ENCODE peak calls at places on chromosomes 12 and 14, in five cellular contexts. One of them, this sample, is unnamed.
A peak's percentile ranks its signal among the peaks of the same experiment; 100 is the strongest.

GRCh38 chr12:30993766-30994165 is 67.2 kb downstream of the TSPAN11 start:
- DNase-seq in hepatocyte: no peak
- DNase-seq in bronchial epithelial cell: no peak
- DNase-seq in CD8-positive, alpha-beta T cell: no peak
- DNase-seq in endodermal cell: no peak
- DNase-seq in this sample: peak; percentile 24

GRCh38 chr12:94603434-94604068 is 46.8 kb downstream of the TMCC3 start:
- DNase-seq in hepatocyte: no peak
- DNase-seq in bronchial epithelial cell: peak; percentile 44
- DNase-seq in CD8-positive, alpha-beta T cell: peak; percentile 22
- DNase-seq in endodermal cell: peak; percentile 82
- DNase-seq in this sample: no peak

GRCh38 chr12:49912846-49913245 is 9.1 kb upstream of the FAIM2 start:
- DNase-seq in hepatocyte: no peak
- DNase-seq in bronchial epithelial cell: no peak
- DNase-seq in CD8-positive, alpha-beta T cell: no peak
- DNase-seq in endodermal cell: no peak
- DNase-seq in this sample: no peak

GRCh38 chr12:131872154-131873046 is 22.0 kb upstream of the ULK1 start:
- DNase-seq in hepatocyte: peak; percentile 62
- DNase-seq in bronchial epithelial cell: peak; percentile 96
- DNase-seq in CD8-positive, alpha-beta T cell: no peak
- DNase-seq in endodermal cell: peak; percentile 85
- DNase-seq in this sample: no peak

GRCh38 chr14:90299408-90299807 is 32.3 kb downstream of the NRDE2 start:
- DNase-seq in hepatocyte: no peak
- DNase-seq in bronchial epithelial cell: no peak
- DNase-seq in CD8-positive, alpha-beta T cell: no peak
- DNase-seq in endodermal cell: no peak
- DNase-seq in this sample: no peak

GRCh38 chr14:51458563-51458955 is 193.2 kb upstream of the FRMD6 start:
- DNase-seq in hepatocyte: no peak
- DNase-seq in bronchial epithelial cell: peak; percentile 95
- DNase-seq in CD8-positive, alpha-beta T cell: no peak
- DNase-seq in endodermal cell: no peak
- DNase-seq in this sample: no peak

GRCh38 chr14:22432348-22432976 is 156.6 kb downstream of the DAD1 start:
- DNase-seq in hepatocyte: peak; percentile 74
- DNase-seq in bronchial epithelial cell: peak; percentile 97
- DNase-seq in CD8-positive, alpha-beta T cell: no peak
- DNase-seq in endodermal cell: peak; percentile 7
- DNase-seq in this sample: no peak

GRCh38 chr14:96754845-96755184 is 42.4 kb upstream of the VRK1 start:
- DNase-seq in hepatocyte: no peak
- DNase-seq in bronchial epithelial cell: no peak
- DNase-seq in CD8-positive, alpha-beta T cell: no peak
- DNase-seq in endodermal cell: peak; percentile 95
- DNase-seq in this sample: no peak

GRCh38 chr12:23810327-23810902 is 139.1 kb downstream of the SOX5 start:
- DNase-seq in hepatocyte: no peak
- DNase-seq in bronchial epithelial cell: no peak
- DNase-seq in CD8-positive, alpha-beta T cell: no peak
- DNase-seq in endodermal cell: no peak
- DNase-seq in this sample: no peak

GRCh38 chr12:88579941-88580871 is at the start of gene KITLG:
- DNase-seq in hepatocyte: peak; percentile 92
- DNase-seq in bronchial epithelial cell: peak; percentile 71
- DNase-seq in CD8-positive, alpha-beta T cell: no peak
- DNase-seq in endodermal cell: peak; percentile 97
- DNase-seq in this sample: peak; percentile 90

GRCh38 chr14:69260246-69260978 is 454 bp downstream of the GALNT16 start:
- DNase-seq in hepatocyte: peak; percentile 61
- DNase-seq in bronchial epithelial cell: no peak
- DNase-seq in CD8-positive, alpha-beta T cell: no peak
- DNase-seq in endodermal cell: peak; percentile 88
- DNase-seq in this sample: peak; percentile 63

GRCh38 chr12:40137252-40137651 is 31.4 kb upstream of the SLC2A13 start:
- DNase-seq in hepatocyte: no peak
- DNase-seq in bronchial epithelial cell: peak; percentile 97
- DNase-seq in CD8-positive, alpha-beta T cell: no peak
- DNase-seq in endodermal cell: no peak
- DNase-seq in this sample: no peak

GRCh38 chr14:68819260-68819691 is 26.4 kb upstream of the ZFP36L1 start:
- DNase-seq in hepatocyte: peak; percentile 85
- DNase-seq in bronchial epithelial cell: peak; percentile 91
- DNase-seq in CD8-positive, alpha-beta T cell: no peak
- DNase-seq in endodermal cell: peak; percentile 82
- DNase-seq in this sample: no peak

GRCh38 chr14:98444077-98444476 is 827.9 kb downstream of the BCL11B start:
- DNase-seq in hepatocyte: no peak
- DNase-seq in bronchial epithelial cell: no peak
- DNase-seq in CD8-positive, alpha-beta T cell: peak; percentile 35
- DNase-seq in endodermal cell: no peak
- DNase-seq in this sample: no peak

GRCh38 chr12:130710733-130711080 is 5.4 kb downstream of the RIMBP2 start:
- DNase-seq in hepatocyte: no peak
- DNase-seq in bronchial epithelial cell: no peak
- DNase-seq in CD8-positive, alpha-beta T cell: no peak
- DNase-seq in endodermal cell: no peak
- DNase-seq in this sample: no peak

GRCh38 chr12:125192690-125193221 is 127.5 kb downstream of the AACS start:
- DNase-seq in hepatocyte: no peak
- DNase-seq in bronchial epithelial cell: no peak
- DNase-seq in CD8-positive, alpha-beta T cell: no peak
- DNase-seq in endodermal cell: no peak
- DNase-seq in this sample: no peak

GRCh38 chr14:68680541-68681051 is 112.3 kb downstream of the ZFP36L1 start:
- DNase-seq in hepatocyte: no peak
- DNase-seq in bronchial epithelial cell: no peak
- DNase-seq in CD8-positive, alpha-beta T cell: no peak
- DNase-seq in endodermal cell: no peak
- DNase-seq in this sample: no peak

GRCh38 chr14:44462372-44462771 is 44.7 kb downstream of the FSCB start:
- DNase-seq in hepatocyte: no peak
- DNase-seq in bronchial epithelial cell: no peak
- DNase-seq in CD8-positive, alpha-beta T cell: no peak
- DNase-seq in endodermal cell: no peak
- DNase-seq in this sample: no peak

GRCh38 chr14:101876539-101876938 is 87.8 kb upstream of the DYNC1H1 start:
- DNase-seq in hepatocyte: peak; percentile 67
- DNase-seq in bronchial epithelial cell: no peak
- DNase-seq in CD8-positive, alpha-beta T cell: peak; percentile 38
- DNase-seq in endodermal cell: no peak
- DNase-seq in this sample: no peak

GRCh38 chr12:109844983-109845841 is 12.0 kb upstream of the TRPV4 start:
- DNase-seq in hepatocyte: peak; percentile 94
- DNase-seq in bronchial epithelial cell: peak; percentile 72
- DNase-seq in CD8-positive, alpha-beta T cell: peak; percentile 85
- DNase-seq in endodermal cell: peak; percentile 99
- DNase-seq in this sample: peak; percentile 93
- H3K4me3 ChIP-seq in hepatocyte: no peak overlapping the region
- H3K4me3 ChIP-seq in bronchial epithelial cell: no peak overlapping the region
- H3K4me3 ChIP-seq in CD8-positive, alpha-beta T cell: peak overlapping the region; percentile 19
- H3K4me3 ChIP-seq in endodermal cell: peak overlapping the region; percentile 61
- H3K4me3 ChIP-seq in this sample: no peak overlapping the region

GRCh38 chr12:52258335-52258901 is 16.0 kb upstream of the KRT86 start:
- DNase-seq in hepatocyte: peak; percentile 50
- DNase-seq in bronchial epithelial cell: no peak
- DNase-seq in CD8-positive, alpha-beta T cell: no peak
- DNase-seq in endodermal cell: peak; percentile 90
- DNase-seq in this sample: no peak

GRCh38 chr12:52257074-52257551 is 17.3 kb upstream of the KRT86 start:
- DNase-seq in hepatocyte: no peak
- DNase-seq in bronchial epithelial cell: no peak
- DNase-seq in CD8-positive, alpha-beta T cell: no peak
- DNase-seq in endodermal cell: no peak
- DNase-seq in this sample: no peak

GRCh38 chr12:52254180-52254964 is 20.1 kb upstream of the KRT86 start:
- DNase-seq in hepatocyte: no peak
- DNase-seq in bronchial epithelial cell: no peak
- DNase-seq in CD8-positive, alpha-beta T cell: no peak
- DNase-seq in endodermal cell: no peak
- DNase-seq in this sample: no peak

GRCh38 chr12:52254965-52255751 is 19.3 kb upstream of the KRT86 start:
- DNase-seq in hepatocyte: no peak
- DNase-seq in bronchial epithelial cell: no peak
- DNase-seq in CD8-positive, alpha-beta T cell: no peak
- DNase-seq in endodermal cell: no peak
- DNase-seq in this sample: no peak

DNA sequence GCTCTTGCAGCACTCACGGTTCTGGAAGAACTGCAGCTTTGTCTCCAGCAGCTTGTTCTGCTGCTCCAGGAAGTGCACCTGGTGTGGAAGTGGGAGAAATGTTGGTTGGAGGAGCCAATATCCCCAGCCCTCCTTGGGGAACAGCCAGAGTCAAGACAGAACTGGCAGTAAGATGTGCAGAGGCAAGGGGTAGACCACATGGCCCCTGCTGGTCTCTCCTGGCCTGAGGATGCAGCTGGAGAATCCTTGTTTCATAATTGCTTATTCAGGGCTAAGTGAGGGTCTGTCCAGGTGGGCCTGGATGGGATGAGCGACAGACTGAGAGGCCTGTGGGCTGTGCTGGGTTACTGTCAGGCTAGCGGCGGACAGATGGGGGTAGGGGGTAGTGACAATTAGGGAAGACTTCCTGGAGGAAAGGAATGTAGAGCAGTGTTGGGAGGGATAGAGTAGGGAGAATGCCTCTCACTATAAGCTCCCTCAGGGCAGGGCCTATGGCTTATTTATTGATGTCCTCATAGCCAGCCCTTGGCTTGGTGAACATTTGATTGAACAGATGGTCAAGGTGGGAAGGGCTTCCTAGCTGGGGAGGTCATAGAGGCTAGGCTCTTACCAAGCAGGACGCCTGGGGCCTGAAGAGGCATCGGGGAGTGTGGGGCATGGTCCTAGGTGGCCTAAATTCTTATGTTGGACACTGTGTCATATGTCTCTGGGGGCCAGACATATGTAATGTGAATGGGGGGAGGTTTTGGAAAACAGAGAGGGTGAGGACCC is 18.1 kb upstream of the KRT86 start:
- DNase-seq in hepatocyte: no peak
- DNase-seq in bronchial epithelial cell: no peak
- DNase-seq in CD8-positive, alpha-beta T cell: no peak
- DNase-seq in endodermal cell: no peak
- DNase-seq in this sample: peak; percentile 9
- H3K27me3 ChIP-seq in hepatocyte: peaks cover 59% of the 10 kb centered on the region
- H3K27me3 ChIP-seq in bronchial epithelial cell: peaks cover 2% of the 10 kb centered on the region
- H3K27me3 ChIP-seq in CD8-positive, alpha-beta T cell: no peaks in the 10 kb centered on the region
- H3K27me3 ChIP-seq in endodermal cell: peaks cover 86% of the 10 kb centered on the region
- H3K27me3 ChIP-seq in this sample: no peaks in the 10 kb centered on the region

GRCh38 chr14:81519200-81519998 is 14.3 kb downstream of the SEL1L start:
- DNase-seq in hepatocyte: no peak
- DNase-seq in bronchial epithelial cell: no peak
- DNase-seq in CD8-positive, alpha-beta T cell: no peak
- DNase-seq in endodermal cell: no peak
- DNase-seq in this sample: no peak
- H3K4me3 ChIP-seq in hepatocyte: no peak overlapping the region
- H3K4me3 ChIP-seq in bronchial epithelial cell: no peak overlapping the region
- H3K4me3 ChIP-seq in CD8-positive, alpha-beta T cell: no peak overlapping the region
- H3K4me3 ChIP-seq in endodermal cell: no peak overlapping the region
- H3K4me3 ChIP-seq in this sample: no peak overlapping the region

GRCh38 chr14:70808402-70809237 is 693 bp downstream of the MAP3K9 start:
- DNase-seq in hepatocyte: peak; percentile 63
- DNase-seq in bronchial epithelial cell: no peak
- DNase-seq in CD8-positive, alpha-beta T cell: peak; percentile 30
- DNase-seq in endodermal cell: peak; percentile 86
- DNase-seq in this sample: peak; percentile 69

GRCh38 chr14:70810621-70811020 is 1.3 kb upstream of the MAP3K9 start:
- DNase-seq in hepatocyte: no peak
- DNase-seq in bronchial epithelial cell: no peak
- DNase-seq in CD8-positive, alpha-beta T cell: no peak
- DNase-seq in endodermal cell: peak; percentile 47
- DNase-seq in this sample: no peak

GRCh38 chr14:70811065-70811464 is 1.8 kb upstream of the MAP3K9 start:
- DNase-seq in hepatocyte: no peak
- DNase-seq in bronchial epithelial cell: peak; percentile 77
- DNase-seq in CD8-positive, alpha-beta T cell: no peak
- DNase-seq in endodermal cell: no peak
- DNase-seq in this sample: no peak

GRCh38 chr14:70808023-70808401 is 1.3 kb downstream of the MAP3K9 start:
- DNase-seq in hepatocyte: peak; percentile 57
- DNase-seq in bronchial epithelial cell: peak; percentile 58
- DNase-seq in CD8-positive, alpha-beta T cell: peak; percentile 42
- DNase-seq in endodermal cell: no peak
- DNase-seq in this sample: no peak

GRCh38 chr14:70809238-70810214 is at the start of gene MAP3K9:
- DNase-seq in hepatocyte: peak; percentile 97
- DNase-seq in bronchial epithelial cell: peak; percentile 96
- DNase-seq in CD8-positive, alpha-beta T cell: peak; percentile 85
- DNase-seq in endodermal cell: peak; percentile 100
- DNase-seq in this sample: peak; percentile 97
- H3K27me3 ChIP-seq in hepatocyte: no peaks in the 10 kb centered on the region
- H3K27me3 ChIP-seq in bronchial epithelial cell: no peaks in the 10 kb centered on the region
- H3K27me3 ChIP-seq in CD8-positive, alpha-beta T cell: no peaks in the 10 kb centered on the region
- H3K27me3 ChIP-seq in endodermal cell: no peaks in the 10 kb centered on the region
- H3K27me3 ChIP-seq in this sample: no peaks in the 10 kb centered on the region

GRCh38 chr12:12790956-12791355 is 5.5 kb downstream of the APOLD1 start:
- DNase-seq in hepatocyte: no peak
- DNase-seq in bronchial epithelial cell: no peak
- DNase-seq in CD8-positive, alpha-beta T cell: no peak
- DNase-seq in endodermal cell: peak; percentile 9
- DNase-seq in this sample: no peak

GRCh38 chr12:12792421-12792820 is 7.0 kb downstream of the APOLD1 start:
- DNase-seq in hepatocyte: no peak
- DNase-seq in bronchial epithelial cell: no peak
- DNase-seq in CD8-positive, alpha-beta T cell: no peak
- DNase-seq in endodermal cell: no peak
- DNase-seq in this sample: no peak

GRCh38 chr12:12794686-12795085 is 9.2 kb downstream of the APOLD1 start:
- DNase-seq in hepatocyte: no peak
- DNase-seq in bronchial epithelial cell: no peak
- DNase-seq in CD8-positive, alpha-beta T cell: no peak
- DNase-seq in endodermal cell: no peak
- DNase-seq in this sample: no peak

GRCh38 chr12:12788675-12789368 is 3.4 kb downstream of the APOLD1 start:
- DNase-seq in hepatocyte: peak; percentile 91
- DNase-seq in bronchial epithelial cell: peak; percentile 67
- DNase-seq in CD8-positive, alpha-beta T cell: peak; percentile 45
- DNase-seq in endodermal cell: peak; percentile 87
- DNase-seq in this sample: no peak

DNA sequence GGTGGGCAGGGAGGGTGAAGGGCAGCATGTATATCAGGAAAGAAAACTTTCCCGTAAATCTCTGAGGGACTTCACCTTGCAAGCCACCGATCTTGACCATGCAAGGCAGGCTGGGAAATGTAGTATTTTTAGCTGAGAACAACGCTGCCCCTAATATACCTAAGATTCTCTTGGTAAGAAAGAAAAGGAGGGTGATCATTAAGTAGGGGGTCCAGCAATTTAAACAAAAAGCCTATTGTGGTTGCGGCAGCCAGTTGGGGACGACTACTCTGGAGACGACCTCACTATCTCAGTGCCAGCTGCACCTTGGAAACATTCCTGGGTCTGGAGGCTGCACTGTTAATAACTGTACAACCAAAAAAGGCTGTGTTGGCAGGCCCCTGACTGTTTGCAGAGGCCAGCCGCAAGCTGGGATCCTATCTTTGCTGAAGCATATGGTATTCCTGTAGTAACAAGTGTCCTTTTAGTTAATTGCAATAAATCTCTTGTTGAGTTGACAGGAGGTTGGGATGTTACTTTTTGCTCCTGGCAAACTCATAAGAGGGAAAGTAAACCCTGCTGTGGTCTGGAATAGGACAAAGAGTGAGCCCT is 6.4 kb downstream of the APOLD1 start:
- DNase-seq in hepatocyte: peak; percentile 30
- DNase-seq in bronchial epithelial cell: no peak
- DNase-seq in CD8-positive, alpha-beta T cell: no peak
- DNase-seq in endodermal cell: no peak
- DNase-seq in this sample: no peak
- H3K4me3 ChIP-seq in hepatocyte: no peak overlapping the region
- H3K4me3 ChIP-seq in bronchial epithelial cell: no peak overlapping the region
- H3K4me3 ChIP-seq in CD8-positive, alpha-beta T cell: no peak overlapping the region
- H3K4me3 ChIP-seq in endodermal cell: no peak overlapping the region
- H3K4me3 ChIP-seq in this sample: peak overlapping the region; percentile 15

This sample was measured in pancreas.